ENCODE peak calls at places on chromosomes 11 and 22, in seven cellular contexts. One of them, this sample, is unnamed.
A peak's percentile ranks its signal among the peaks of the same experiment; 100 is the strongest.

GRCh38 chr11:2702771-2703486 is 3.1 kb upstream of the KCNQ1OT1 start:
- DNase-seq in M059J: no peak
- DNase-seq in effector memory CD4-positive, alpha-beta T cell: no peak
- DNase-seq in RWPE2: peak; percentile 44
- DNase-seq in psoas muscle: no peak
- DNase-seq in HL-60: no peak
- DNase-seq in left colon: no peak
- DNase-seq in this sample: no peak

GRCh38 chr22:37696657-37697539 is at the start of gene TRIOBP:
- DNase-seq in M059J: peak; percentile 88
- DNase-seq in left colon: peak; percentile 98
- DNase-seq in RWPE2: peak; percentile 97
- DNase-seq in psoas muscle: peak; percentile 95
- DNase-seq in effector memory CD4-positive, alpha-beta T cell: peak; percentile 74
- DNase-seq in HL-60: no peak
- DNase-seq in this sample: peak; percentile 98

GRCh38 chr11:15704064-15704463 is 589.3 kb downstream of the INSC start:
- DNase-seq in M059J: no peak
- DNase-seq in RWPE2: no peak
- DNase-seq in left colon: no peak
- DNase-seq in psoas muscle: no peak
- DNase-seq in effector memory CD4-positive, alpha-beta T cell: no peak
- DNase-seq in HL-60: no peak
- DNase-seq in this sample: peak; percentile 14

GRCh38 chr22:27476729-27477128 is 324.8 kb downstream of the MN1 start:
- DNase-seq in RWPE2: peak; percentile 88
- DNase-seq in effector memory CD4-positive, alpha-beta T cell: no peak
- DNase-seq in left colon: no peak
- DNase-seq in HL-60: no peak
- DNase-seq in M059J: peak; percentile 88
- DNase-seq in psoas muscle: no peak
- DNase-seq in this sample: no peak

GRCh38 chr11:57566035-57566504 is 1.4 kb downstream of the UBE2L6 start:
- DNase-seq in RWPE2: no peak
- DNase-seq in M059J: peak; percentile 85
- DNase-seq in left colon: peak; percentile 27
- DNase-seq in effector memory CD4-positive, alpha-beta T cell: no peak
- DNase-seq in psoas muscle: no peak
- DNase-seq in HL-60: peak; percentile 29
- DNase-seq in this sample: peak; percentile 43

GRCh38 chr22:50131894-50132293 is 38.6 kb upstream of the PANX2 start:
- DNase-seq in M059J: no peak
- DNase-seq in left colon: no peak
- DNase-seq in HL-60: no peak
- DNase-seq in psoas muscle: no peak
- DNase-seq in RWPE2: no peak
- DNase-seq in effector memory CD4-positive, alpha-beta T cell: no peak
- DNase-seq in this sample: no peak

GRCh38 chr11:118167906-118168305 is 8.5 kb downstream of the SCN2B start:
- DNase-seq in psoas muscle: no peak
- DNase-seq in HL-60: no peak
- DNase-seq in effector memory CD4-positive, alpha-beta T cell: no peak
- DNase-seq in RWPE2: peak; percentile 28
- DNase-seq in M059J: no peak
- DNase-seq in left colon: no peak
- DNase-seq in this sample: no peak

GRCh38 chr22:34001701-34002466 is 81.6 kb upstream of the LARGE1 start:
- DNase-seq in psoas muscle: no peak
- DNase-seq in HL-60: no peak
- DNase-seq in RWPE2: no peak
- DNase-seq in left colon: no peak
- DNase-seq in M059J: no peak
- DNase-seq in effector memory CD4-positive, alpha-beta T cell: no peak
- DNase-seq in this sample: no peak

GRCh38 chr11:121553806-121554205 is 101.0 kb upstream of the SORL1-AS1 start:
- DNase-seq in psoas muscle: no peak
- DNase-seq in effector memory CD4-positive, alpha-beta T cell: no peak
- DNase-seq in HL-60: no peak
- DNase-seq in M059J: peak; percentile 77
- DNase-seq in RWPE2: no peak
- DNase-seq in left colon: peak; percentile 75
- DNase-seq in this sample: peak; percentile 67

GRCh38 chr11:9150944-9151343 is 59.5 kb upstream of the SCUBE2 start:
- DNase-seq in effector memory CD4-positive, alpha-beta T cell: no peak
- DNase-seq in RWPE2: no peak
- DNase-seq in psoas muscle: no peak
- DNase-seq in M059J: peak; percentile 24
- DNase-seq in left colon: no peak
- DNase-seq in HL-60: no peak
- DNase-seq in this sample: no peak

GRCh38 chr11:4713241-4713640 is 8.7 kb downstream of the MMP26 start:
- DNase-seq in effector memory CD4-positive, alpha-beta T cell: no peak
- DNase-seq in left colon: no peak
- DNase-seq in psoas muscle: no peak
- DNase-seq in RWPE2: no peak
- DNase-seq in M059J: peak; percentile 1
- DNase-seq in HL-60: no peak
- DNase-seq in this sample: no peak

GRCh38 chr11:78812513-78813293 is 238.0 kb upstream of the NARS2 start:
- DNase-seq in RWPE2: no peak
- DNase-seq in HL-60: no peak
- DNase-seq in psoas muscle: no peak
- DNase-seq in left colon: peak; percentile 21
- DNase-seq in M059J: peak; percentile 24
- DNase-seq in effector memory CD4-positive, alpha-beta T cell: no peak
- DNase-seq in this sample: peak; percentile 27

GRCh38 chr22:25602924-25603323 is 38.4 kb downstream of the GRK3 start:
- DNase-seq in HL-60: no peak
- DNase-seq in left colon: no peak
- DNase-seq in RWPE2: no peak
- DNase-seq in psoas muscle: no peak
- DNase-seq in effector memory CD4-positive, alpha-beta T cell: no peak
- DNase-seq in M059J: peak; percentile 12
- DNase-seq in this sample: no peak

GRCh38 chr22:36377022-36377631 is 10.6 kb downstream of the MYH9 start:
- DNase-seq in effector memory CD4-positive, alpha-beta T cell: no peak
- DNase-seq in M059J: no peak
- DNase-seq in HL-60: no peak
- DNase-seq in RWPE2: no peak
- DNase-seq in psoas muscle: no peak
- DNase-seq in left colon: no peak
- DNase-seq in this sample: no peak

This sample was measured in body of pancreas.